ENCODE peak calls at places on chromosome 13, in five cellular contexts. E, Z, J, N and S are unnamed samples.
A peak's percentile ranks its signal among the peaks of the same experiment; 100 is the strongest.

GRCh38 chr13:110965038-110965754 is 50.3 kb upstream of the ANKRD10 start:
- ATAC-seq in E (peak; percentile 92), Z (no peak), J (peak; percentile 98), N (peak; percentile 87), S (peak; percentile 94)

GRCh38 chr13:50410921-50411712 is 395.9 kb downstream of the KCNRG start:
- ATAC-seq in E (no peak), Z (peak; percentile 52), J (no peak), N (no peak), S (peak; percentile 38)

GRCh38 chr13:50396001-50396400 is 380.8 kb downstream of the KCNRG start:
- ATAC-seq in E (no peak), Z (no peak), J (no peak), N (no peak), S (no peak)

GRCh38 chr13:78608705-78609463 is 5.5 kb upstream of the POU4F1 start:
- ATAC-seq in E (no peak), Z (peak; percentile 49), J (no peak), N (peak; percentile 23), S (no peak)

GRCh38 chr13:41402695-41403511 is 54.4 kb upstream of the RGCC start:
- ATAC-seq in E (peak; percentile 23), Z (no peak), J (peak; percentile 41), N (no peak), S (peak; percentile 23)

GRCh38 chr13:73212482-73212881 is 153.7 kb downstream of the KLF5 start:
- ATAC-seq in E (peak; percentile 26), Z (no peak), J (no peak), N (no peak), S (no peak)

GRCh38 chr13:99956473-99957349 is 14.9 kb downstream of the ZIC5 start:
- ATAC-seq in E (peak; percentile 39), Z (no peak), J (peak; percentile 39), N (no peak), S (no peak)

GRCh38 chr13:60398949-60399589 is 2.0 kb downstream of the TDRD3 start:
- ATAC-seq in E (no peak), Z (no peak), J (no peak), N (no peak), S (no peak)

GRCh38 chr13:40206241-40207109 is 460.0 kb downstream of the FOXO1 start:
- ATAC-seq in E (peak; percentile 94), Z (no peak), J (peak; percentile 88), N (peak; percentile 66), S (peak; percentile 77)

GRCh38 chr13:79999601-80000000 is 341.3 kb downstream of the SPRY2 start:
- ATAC-seq in E (no peak), Z (no peak), J (no peak), N (no peak), S (no peak)

GRCh38 chr13:91467236-91467635 is 68.8 kb downstream of the GPC5 start:
- ATAC-seq in E (no peak), Z (no peak), J (no peak), N (no peak), S (no peak)

GRCh38 chr13:62779146-62779545 is 1363.5 kb upstream of the PCDH20 start:
- ATAC-seq in E (no peak), Z (no peak), J (no peak), N (no peak), S (no peak)

GRCh38 chr13:48042889-48043288 is 5.4 kb downstream of the NUDT15 start:
- ATAC-seq in E (no peak), Z (no peak), J (no peak), N (no peak), S (no peak)

GRCh38 chr13:40306817-40307216 is 359.6 kb downstream of the FOXO1 start:
- ATAC-seq in E (no peak), Z (no peak), J (peak; percentile 94), N (no peak), S (peak; percentile 99)

GRCh38 chr13:20393273-20394235 is 132.1 kb downstream of the CRYL1 start:
- ATAC-seq in E (no peak), Z (no peak), J (no peak), N (no peak), S (no peak)

GRCh38 chr13:98519976-98520375 is 56.9 kb downstream of the STK24 start:
- ATAC-seq in E (no peak), Z (no peak), J (no peak), N (no peak), S (no peak)

GRCh38 chr13:42967660-42968059 is 24.4 kb downstream of the EPSTI1 start:
- ATAC-seq in E (no peak), Z (no peak), J (no peak), N (no peak), S (no peak)

GRCh38 chr13:99282264-99283231 is 24.4 kb upstream of the GPR18 start:
- ATAC-seq in E (peak; percentile 61), Z (peak; percentile 2), J (no peak), N (peak; percentile 68), S (no peak)

GRCh38 chr13:50574731-50575130 is 268.8 kb downstream of the DLEU7 start:
- ATAC-seq in E (no peak), Z (no peak), J (no peak), N (no peak), S (no peak)

GRCh38 chr13:31310356-31310755 is 110.6 kb downstream of the B3GLCT start:
- ATAC-seq in E (no peak), Z (peak; percentile 62), J (no peak), N (no peak), S (no peak)

GRCh38 chr13:28558567-28558966 is 63.6 kb upstream of the FLT1 start:
- ATAC-seq in E (no peak), Z (peak; percentile 74), J (no peak), N (no peak), S (no peak)